ENCODE peak calls at places on chromosomes 12 and 14, in four cellular contexts. E is K562, Y is A549, O is NB4. C is an unnamed sample.

GRCh38 chr14:36069535-36069900 is 107.0 kb downstream of the PTCSC3 start:
- DNase-seq in Y (peak; percentile 62), O (peak; percentile 50), E (peak; percentile 68), C (peak; percentile 63)

GRCh38 chr12:92938018-92938417 is 8.9 kb upstream of the EEA1 start:
- DNase-seq in Y (no peak), O (no peak), E (no peak), C (peak; percentile 70)

GRCh38 chr14:90699016-90699415 is 117.2 kb downstream of the TTC7B start:
- DNase-seq in Y (no peak), O (no peak), E (no peak), C (no peak)

GRCh38 chr14:67964391-67964812 is 144.8 kb downstream of the RAD51B start:
- DNase-seq in E (no peak), Y (peak; percentile 40), O (no peak), C (peak; percentile 82)

GRCh38 chr12:97300431-97300830 is 162.2 kb upstream of the RMST start:
- DNase-seq in Y (no peak), E (no peak), O (no peak), C (no peak)

GRCh38 chr12:75694891-75695290 is 183.5 kb upstream of the KRR1 start:
- DNase-seq in Y (no peak), O (no peak), E (no peak), C (peak; percentile 65)

GRCh38 chr12:116726749-116727148 is 11.1 kb downstream of the SPRING1 start:
- DNase-seq in Y (no peak), O (no peak), E (no peak), C (no peak)

GRCh38 chr12:30088259-30088995 is 304.7 kb upstream of the TMTC1 start:
- DNase-seq in Y (no peak), O (no peak), E (no peak), C (no peak)

GRCh38 chr14:24094839-24095195 is 706 bp downstream of the PCK2 start:
- DNase-seq in O (no peak), E (no peak), Y (no peak), C (no peak)

GRCh38 chr14:63759454-63759853 is 31.6 kb upstream of the SGPP1 start:
- DNase-seq in E (no peak), O (no peak), Y (no peak), C (no peak)

GRCh38 chr12:125983094-125983783 is 918.0 kb downstream of the AACS start:
- DNase-seq in Y (peak; percentile 39), O (peak; percentile 8), E (peak; percentile 12), C (peak; percentile 59)

GRCh38 chr14:52848626-52849025 is 57.2 kb upstream of the GNPNAT1 start:
- DNase-seq in E (no peak), Y (no peak), O (no peak), C (no peak)

GRCh38 chr12:91744613-91745012 is 401.0 kb downstream of the BTG1 start:
- DNase-seq in Y (no peak), O (peak; percentile 38), E (no peak), C (no peak)

GRCh38 chr14:71076472-71076871 is 169.2 kb downstream of the PCNX1 start:
- DNase-seq in O (no peak), E (no peak), Y (no peak), C (peak; percentile 48)

GRCh38 chr14:100696590-100696989 is 30.1 kb upstream of the DLK1 start:
- DNase-seq in E (no peak), O (no peak), Y (no peak), C (no peak)

GRCh38 chr12:21773799-21774198 is 707 bp downstream of the KCNJ8 start:
- DNase-seq in E (no peak), Y (no peak), O (no peak), C (no peak)

GRCh38 chr14:43765474-43765873 is 741.6 kb downstream of the FSCB start:
- DNase-seq in E (no peak), O (no peak), Y (no peak), C (no peak)

GRCh38 chr12:26636710-26637328 is 196.2 kb downstream of the ITPR2 start:
- DNase-seq in Y (peak; percentile 50), O (no peak), E (no peak), C (peak; percentile 70)

GRCh38 chr12:131530041-131530332 is 180.9 kb upstream of the SFSWAP start:
- DNase-seq in O (no peak), E (no peak), Y (no peak), C (no peak)

GRCh38 chr14:69673578-69674305 is 62.3 kb downstream of the SUSD6 start:
- DNase-seq in E (no peak), O (no peak), Y (no peak), C (no peak)

GRCh38 chr14:104305511-104306449 is 167.4 kb downstream of the KIF26A start:
- DNase-seq in O (no peak), E (no peak), Y (no peak), C (no peak)

GRCh38 chr14:73723799-73724621 is 9.8 kb upstream of the PNMA1 start:
- DNase-seq in Y (peak; percentile 78), O (peak; percentile 87), E (peak; percentile 26), C (peak; percentile 89)

GRCh38 chr14:52313903-52314481 is at the start of gene PTGER2:
- DNase-seq in Y (peak; percentile 63), O (peak; percentile 89), E (peak; percentile 74), C (peak; percentile 84)

GRCh38 chr12:124307556-124307825 is 12.6 kb downstream of the RFLNA start:
- DNase-seq in O (no peak), E (no peak), Y (no peak), C (no peak)

GRCh38 chr12:78778339-78778738 is 86.2 kb upstream of the SYT1 start:
- DNase-seq in Y (no peak), O (no peak), E (no peak), C (peak; percentile 4)

GRCh38 chr14:75748340-75748739 is 87.3 kb downstream of the TTLL5 start:
- DNase-seq in E (no peak), O (no peak), Y (no peak), C (no peak)

GRCh38 chr14:80621701-80622100 is 319.8 kb downstream of the CEP128 start:
- DNase-seq in O (no peak), Y (peak; percentile 25), E (no peak), C (peak; percentile 88)

GRCh38 chr14:62670526-62670925 is 374.7 kb downstream of the KCNH5 start:
- DNase-seq in E (no peak), O (no peak), Y (no peak), C (peak; percentile 43)

GRCh38 chr14:23544511-23545447 is 6.8 kb downstream of the ZFHX2 start:
- DNase-seq in E (no peak), O (peak; percentile 33), Y (no peak), C (peak; percentile 11)

GRCh38 chr12:3342051-3342450 is 149.0 kb upstream of the PRMT8 start:
- DNase-seq in Y (peak; percentile 22), O (peak; percentile 32), E (peak; percentile 9), C (peak; percentile 5)

GRCh38 chr12:12367096-12367998 is 10.5 kb downstream of the BORCS5 start:
- DNase-seq in Y (no peak), E (no peak), O (no peak), C (no peak)

GRCh38 chr12:94697631-94698030 is 47.3 kb upstream of the TMCC3 start:
- DNase-seq in E (no peak), Y (no peak), O (no peak), C (no peak)

GRCh38 chr12:47876404-47876960 is 28.3 kb downstream of the VDR start:
- DNase-seq in O (no peak), E (no peak), Y (no peak), C (peak; percentile 94)
- TF ChIP-seq CTCF in O (no peak), E (no peak), Y (no peak), C (peak; percentile 45)

GRCh38 chr12:19799216-19799615 is 359.9 kb downstream of the AEBP2 start:
- DNase-seq in Y (no peak), E (no peak), O (no peak), C (no peak)
- H3K4me3 ChIP-seq in Y (no peak overlapping the region), E (no peak overlapping the region), O (no peak overlapping the region), C (no peak overlapping the region)

GRCh38 chr12:128138125-128138524 is 128.8 kb upstream of the TMEM132C start:
- DNase-seq in Y (no peak), E (no peak), O (no peak), C (no peak)
- TF ChIP-seq CTCF in Y (no peak), E (no peak), O (no peak), C (no peak)

GRCh38 chr14:103045387-103045869 is 11.9 kb downstream of the CDC42BPB start:
- DNase-seq in Y (no peak), E (no peak), O (peak; percentile 20), C (no peak)
- H3K4me3 ChIP-seq in Y (no peak overlapping the region), E (no peak overlapping the region), O (no peak overlapping the region), C (no peak overlapping the region)

DNA sequence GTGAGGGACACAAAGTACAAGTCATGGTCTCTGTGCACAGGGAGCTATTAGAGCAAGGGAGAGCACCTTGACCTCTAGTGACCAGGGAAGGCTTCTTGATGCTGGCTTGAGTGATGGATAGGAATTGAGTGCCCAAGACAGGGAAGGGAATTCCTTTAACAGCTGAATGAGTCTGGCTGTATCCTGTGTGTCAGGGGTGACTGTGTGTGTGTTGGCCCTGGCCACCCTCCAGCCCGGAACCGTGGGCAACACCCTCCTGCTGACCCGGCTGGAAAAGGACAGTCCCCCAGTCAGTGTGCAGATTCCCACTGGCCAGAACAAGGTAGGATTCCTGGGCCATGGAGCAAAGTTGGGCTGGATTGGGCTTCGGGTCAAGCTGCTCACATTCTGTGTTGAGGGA is 5.5 kb upstream of the PFDN5 start:
- DNase-seq in Y (no peak), O (no peak), E (no peak), C (no peak)
- TF ChIP-seq CTCF in Y (no peak), O (no peak), E (no peak), C (no peak)

GRCh38 chr12:127065595-127065994 is 1201.4 kb upstream of the TMEM132C start:
- DNase-seq in E (no peak), O (no peak), Y (no peak), C (no peak)

GRCh38 chr12:127060310-127060847 is 1206.6 kb upstream of the TMEM132C start:
- DNase-seq in O (no peak), Y (no peak), E (peak; percentile 79), C (no peak)

GRCh38 chr12:127063339-127064090 is 1203.5 kb upstream of the TMEM132C start:
- DNase-seq in Y (no peak), O (no peak), E (peak; percentile 28), C (peak; percentile 47)

GRCh38 chr12:127064207-127064606 is 1202.8 kb upstream of the TMEM132C start:
- DNase-seq in O (no peak), E (no peak), Y (no peak), C (no peak)

DNA sequence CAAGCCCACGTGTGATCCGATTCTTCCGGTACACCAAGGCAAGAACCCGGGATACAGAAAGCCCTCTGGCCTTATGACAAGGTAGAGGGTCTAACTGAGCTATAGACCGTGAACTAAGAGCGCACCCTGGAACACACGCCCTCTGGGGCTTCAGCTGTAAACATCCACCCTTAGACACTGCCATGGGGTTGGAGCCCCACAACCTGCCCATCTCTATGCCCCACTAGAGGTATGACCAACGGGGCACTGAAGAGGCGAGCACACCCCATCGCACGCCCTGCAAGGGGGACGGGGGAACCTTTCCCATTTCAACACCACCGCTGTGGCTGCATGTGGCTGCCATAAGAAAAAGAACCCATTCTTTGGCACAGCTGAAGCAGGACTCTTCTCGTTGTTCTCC is 1206.0 kb upstream of the TMEM132C start:
- DNase-seq in Y (no peak), O (no peak), E (no peak), C (no peak)
- H3K4me3 ChIP-seq in Y (no peak overlapping the region), O (no peak overlapping the region), E (peak overlapping the region; percentile 65), C (no peak overlapping the region)

C was measured in epithelial cell of esophagus.